ENCODE peak calls at places on chromosomes 3 and 15, in five cellular contexts. Z is AG10803, O is mammary epithelial cell, R is stomach, J is dorsolateral prefrontal cortex. P is an unnamed sample.

GRCh38 chr15:26023231-26023630 is 160.1 kb upstream of the ATP10A start:
- DNase-seq in Z (no peak), O (no peak), R (no peak), J (no peak), P (no peak)

GRCh38 chr15:80059786-80060489 is 462 bp downstream of the ZFAND6 start:
- DNase-seq in Z (peak; percentile 3), O (peak; percentile 52), R (peak; percentile 45), J (no peak), P (peak; percentile 79)

GRCh38 chr15:50977157-50977556 is 68.7 kb downstream of the AP4E1 start:
- DNase-seq in Z (peak; percentile 26), O (no peak), R (no peak), J (no peak), P (no peak)

GRCh38 chr15:89785771-89786135 is 9.6 kb downstream of the MESP2 start:
- DNase-seq in Z (peak; percentile 65), O (no peak), R (no peak), J (no peak), P (no peak)

GRCh38 chr3:31300802-31301443 is 231.8 kb upstream of the STT3B start:
- DNase-seq in Z (no peak), O (no peak), R (no peak), J (no peak), P (no peak)

GRCh38 chr3:95002665-95003064 is 939.8 kb downstream of the NSUN3 start:
- DNase-seq in Z (no peak), O (no peak), R (no peak), J (no peak), P (no peak)

GRCh38 chr15:48674876-48675275 is 29.4 kb upstream of the FBN1 start:
- DNase-seq in Z (peak; percentile 78), O (no peak), R (no peak), J (no peak), P (no peak)

GRCh38 chr15:71538922-71539321 is 271.4 kb upstream of the NR2E3 start:
- DNase-seq in Z (no peak), O (no peak), R (no peak), J (no peak), P (no peak)

GRCh38 chr3:33993631-33994030 is 195.2 kb downstream of the PDCD6IP start:
- DNase-seq in Z (peak; percentile 29), O (no peak), R (no peak), J (no peak), P (no peak)

GRCh38 chr15:72482275-72482674 is 8.1 kb downstream of the ARIH1 start:
- DNase-seq in Z (no peak), O (no peak), R (no peak), J (no peak), P (no peak)

GRCh38 chr3:118477768-118478167 is 556.9 kb downstream of the IGSF11 start:
- DNase-seq in Z (no peak), O (no peak), R (no peak), J (no peak), P (no peak)

GRCh38 chr3:145017959-145018358 is 1046.3 kb downstream of the DIPK2A start:
- DNase-seq in Z (no peak), O (peak; percentile 84), R (no peak), J (no peak), P (no peak)

GRCh38 chr3:157573281-157573680 is 70.1 kb upstream of the VEPH1 start:
- DNase-seq in Z (peak; percentile 75), O (no peak), R (no peak), J (no peak), P (no peak)

GRCh38 chr3:133259767-133260166 is 140.1 kb upstream of the BFSP2 start:
- DNase-seq in Z (no peak), O (peak; percentile 60), R (no peak), J (no peak), P (no peak)

GRCh38 chr15:91413142-91413541 is 313.1 kb downstream of the SV2B start:
- DNase-seq in Z (no peak), O (peak; percentile 20), R (no peak), J (no peak), P (no peak)

GRCh38 chr3:106423321-106424225 is 554.8 kb upstream of the CBLB start:
- DNase-seq in Z (peak; percentile 18), O (peak; percentile 21), R (no peak), J (no peak), P (no peak)

GRCh38 chr3:78969483-78969882 is 798.3 kb downstream of the ROBO1 start:
- DNase-seq in Z (peak; percentile 69), O (peak; percentile 90), R (no peak), J (no peak), P (no peak)

GRCh38 chr3:176795897-176796296 is 401.4 kb downstream of the TBL1XR1 start:
- DNase-seq in Z (no peak), O (no peak), R (no peak), J (no peak), P (no peak)

GRCh38 chr3:39150170-39150802 is 3.1 kb downstream of the CSRNP1 start:
- DNase-seq in Z (no peak), O (no peak), R (no peak), J (no peak), P (no peak)

GRCh38 chr15:63605816-63606215 is 8.6 kb downstream of the FBXL22 start:
- DNase-seq in Z (no peak), O (no peak), R (no peak), J (no peak), P (peak; percentile 45)

GRCh38 chr3:74631771-74632170 is 17.3 kb upstream of the CNTN3 start:
- DNase-seq in Z (peak; percentile 58), O (no peak), R (no peak), J (no peak), P (no peak)

GRCh38 chr15:53665930-53666329 is 93.5 kb downstream of the WDR72 start:
- DNase-seq in Z (no peak), O (no peak), R (no peak), J (no peak), P (no peak)

GRCh38 chr15:34039506-34040123 is 611 bp upstream of the AVEN start:
- DNase-seq in Z (no peak), O (peak; percentile 28), R (no peak), J (no peak), P (peak; percentile 48)

GRCh38 chr3:181628384-181628783 is 83.3 kb upstream of the SOX2 start:
- DNase-seq in Z (no peak), O (no peak), R (no peak), J (no peak), P (no peak)

GRCh38 chr3:131972550-131972949 is 62.3 kb downstream of the CPNE4 start:
- DNase-seq in Z (no peak), O (no peak), R (no peak), J (no peak), P (no peak)

GRCh38 chr3:42014443-42014945 is 52.6 kb upstream of the ULK4 start:
- DNase-seq in Z (no peak), O (no peak), R (no peak), J (no peak), P (no peak)

GRCh38 chr3:42014949-42015533 is 53.1 kb upstream of the ULK4 start:
- DNase-seq in Z (peak; percentile 74), O (no peak), R (peak; percentile 37), J (peak; percentile 58), P (no peak)

GRCh38 chr3:42012935-42013651 is 51.2 kb upstream of the ULK4 start:
- DNase-seq in Z (peak; percentile 61), O (peak; percentile 65), R (peak; percentile 82), J (peak; percentile 60), P (peak; percentile 90)

GRCh38 chr3:42012378-42012934 is 50.6 kb upstream of the ULK4 start:
- DNase-seq in Z (no peak), O (no peak), R (no peak), J (no peak), P (no peak)

GRCh38 chr3:42013652-42014442 is 51.9 kb upstream of the ULK4 start:
- DNase-seq in Z (no peak), O (no peak), R (peak; percentile 46), J (no peak), P (peak; percentile 35)
- TF ChIP-seq CTCF in Z (no peak), O (no peak), R (no peak), J (no peak), P (peak; percentile 18)

DNA sequence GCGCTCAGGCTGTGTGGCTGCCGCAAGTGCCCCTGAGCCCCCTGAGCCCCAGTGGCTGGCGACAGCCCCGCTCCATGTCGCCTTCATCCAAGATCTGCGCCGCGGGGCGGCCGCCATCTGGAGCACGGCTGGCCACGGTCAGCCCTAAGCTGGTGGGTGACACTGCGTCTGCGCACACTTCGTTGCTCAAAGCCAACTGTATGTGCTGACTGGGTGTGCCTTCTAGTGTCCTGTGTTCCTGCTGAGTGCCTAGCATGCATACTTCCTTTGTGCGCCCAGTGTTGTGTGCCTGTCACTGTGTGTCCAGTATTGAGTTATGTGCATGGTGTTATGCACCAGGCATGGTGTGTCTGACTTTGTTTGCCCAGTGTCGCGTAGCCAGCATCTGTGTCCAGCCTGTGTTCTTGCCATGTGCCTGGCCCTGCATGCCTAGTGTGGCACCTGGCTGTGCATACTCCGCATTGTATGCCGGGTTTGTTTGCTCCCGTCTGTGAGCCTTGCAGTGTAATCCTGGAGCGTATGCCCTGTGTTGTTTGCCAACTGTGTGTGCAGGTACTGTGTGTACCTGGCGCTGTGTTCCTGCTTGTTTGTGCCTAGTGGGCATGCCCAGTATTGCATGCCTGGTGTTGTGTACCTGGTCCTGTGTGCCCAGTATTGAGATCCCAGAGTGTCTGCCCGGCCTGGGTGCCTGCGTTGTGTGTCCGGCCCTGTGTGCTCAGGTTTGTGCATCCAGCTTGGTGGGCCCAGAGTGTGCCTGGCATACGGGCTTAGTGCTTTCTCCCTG is 54.7 kb upstream of the CHRNA7 start:
- DNase-seq in Z (peak; percentile 6), O (no peak), R (no peak), J (peak; percentile 65), P (no peak)
- TF ChIP-seq CTCF in Z (peak; percentile 1), O (peak; percentile 3), R (no peak), J (no peak), P (no peak)

GRCh38 chr3:14602006-14602803 is 49.4 kb upstream of the CCDC174 start:
- DNase-seq in Z (no peak), O (no peak), R (no peak), J (no peak), P (no peak)
- TF ChIP-seq CTCF in Z (no peak), O (no peak), R (no peak), J (no peak), P (no peak)

DNA sequence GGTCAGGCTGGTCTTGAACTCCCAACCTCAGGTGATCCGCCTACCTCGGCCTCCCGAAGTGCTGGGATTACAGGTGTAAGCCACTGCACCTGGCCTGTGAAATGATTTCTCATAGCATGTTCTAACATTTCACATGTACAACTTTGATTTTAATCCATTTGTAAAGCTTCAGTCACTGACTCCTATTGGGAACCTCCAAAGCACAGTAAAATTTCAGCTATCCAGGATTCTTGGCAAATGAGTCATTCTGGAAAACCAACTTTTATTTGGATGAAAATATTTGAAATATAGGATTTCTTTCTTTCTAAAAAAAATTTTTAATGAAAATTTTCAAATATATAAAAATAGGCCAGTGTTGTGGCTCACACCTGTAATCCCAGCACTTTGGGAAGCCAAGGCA is 2.7 kb upstream of the LMAN1L start:
- DNase-seq in Z (peak; percentile 16), O (no peak), R (no peak), J (no peak), P (no peak)
- TF ChIP-seq CTCF in Z (no peak), O (no peak), R (no peak), J (no peak), P (no peak)

GRCh38 chr3:52055537-52056351 is 627 bp downstream of the DUSP7 start:
- DNase-seq in Z (peak; percentile 55), O (no peak), R (peak; percentile 49), J (no peak), P (peak; percentile 52)

GRCh38 chr3:52057806-52058099 is 1.4 kb upstream of the DUSP7 start:
- DNase-seq in Z (no peak), O (no peak), R (no peak), J (no peak), P (no peak)

GRCh38 chr3:52058111-52058510 is 1.7 kb upstream of the DUSP7 start:
- DNase-seq in Z (no peak), O (no peak), R (no peak), J (no peak), P (no peak)

GRCh38 chr3:52056521-52056967 is at the start of gene DUSP7:
- DNase-seq in Z (peak; percentile 50), O (peak; percentile 74), R (peak; percentile 79), J (peak; percentile 72), P (peak; percentile 80)

GRCh38 chr3:52056968-52057805 is 816 bp upstream of the DUSP7 start:
- DNase-seq in Z (peak; percentile 98), O (peak; percentile 100), R (peak; percentile 100), J (peak; percentile 100), P (peak; percentile 98)
- TF ChIP-seq CTCF in Z (no peak), O (no peak), R (no peak), J (no peak), P (no peak)